ENCODE peak calls at places on chromosomes 1 and 21, in nine cellular contexts. One of them, this sample, is unnamed.

GRCh38 chr21:46411236-46411635 is 47.5 kb upstream of the DIP2A start:
- DNase-seq in NCI-H1694: no peak
- DNase-seq in GM23248: no peak
- DNase-seq in COR-L47: no peak
- DNase-seq in astrocyte of the spinal cord: no peak
- DNase-seq in T-helper 1 cell: no peak
- DNase-seq in astrocyte of the cerebellum: no peak
- DNase-seq in RWPE1: no peak
- DNase-seq in mesenchymal stem cell: no peak
- DNase-seq in this sample: no peak

GRCh38 chr1:194013561-194013960 is 827.1 kb upstream of the B3GALT2 start:
- DNase-seq in GM23248: no peak
- DNase-seq in mesenchymal stem cell: no peak
- DNase-seq in astrocyte of the spinal cord: no peak
- DNase-seq in RWPE1: peak
- DNase-seq in NCI-H1694: no peak
- DNase-seq in T-helper 1 cell: no peak
- DNase-seq in astrocyte of the cerebellum: no peak
- DNase-seq in COR-L47: no peak
- DNase-seq in this sample: no peak

GRCh38 chr1:8477199-8477982 is 159.5 kb downstream of the SLC45A1 start:
- DNase-seq in NCI-H1694: no peak
- DNase-seq in mesenchymal stem cell: peak
- DNase-seq in astrocyte of the cerebellum: peak
- DNase-seq in astrocyte of the spinal cord: peak
- DNase-seq in RWPE1: no peak
- DNase-seq in GM23248: peak
- DNase-seq in T-helper 1 cell: no peak
- DNase-seq in COR-L47: no peak
- DNase-seq in this sample: no peak

GRCh38 chr1:161089251-161089924 is at the start of gene NECTIN4:
- DNase-seq in astrocyte of the cerebellum: no peak
- DNase-seq in GM23248: no peak
- DNase-seq in RWPE1: peak
- DNase-seq in astrocyte of the spinal cord: no peak
- DNase-seq in mesenchymal stem cell: no peak
- DNase-seq in T-helper 1 cell: no peak
- DNase-seq in COR-L47: no peak
- DNase-seq in NCI-H1694: no peak
- DNase-seq in this sample: no peak

GRCh38 chr1:20356850-20357459 is 66.3 kb downstream of the VWA5B1 start:
- DNase-seq in RWPE1: no peak
- DNase-seq in mesenchymal stem cell: no peak
- DNase-seq in COR-L47: no peak
- DNase-seq in astrocyte of the spinal cord: no peak
- DNase-seq in NCI-H1694: no peak
- DNase-seq in astrocyte of the cerebellum: no peak
- DNase-seq in T-helper 1 cell: no peak
- DNase-seq in GM23248: no peak
- DNase-seq in this sample: no peak

GRCh38 chr1:165006843-165007242 is 349.7 kb downstream of the LMX1A start:
- DNase-seq in GM23248: no peak
- DNase-seq in astrocyte of the cerebellum: no peak
- DNase-seq in astrocyte of the spinal cord: no peak
- DNase-seq in mesenchymal stem cell: no peak
- DNase-seq in T-helper 1 cell: no peak
- DNase-seq in RWPE1: no peak
- DNase-seq in NCI-H1694: no peak
- DNase-seq in COR-L47: no peak
- DNase-seq in this sample: no peak

GRCh38 chr1:3727042-3727824 is 25.0 kb upstream of the CCDC27 start:
- DNase-seq in astrocyte of the spinal cord: no peak
- DNase-seq in COR-L47: no peak
- DNase-seq in GM23248: peak
- DNase-seq in T-helper 1 cell: no peak
- DNase-seq in mesenchymal stem cell: peak
- DNase-seq in NCI-H1694: no peak
- DNase-seq in astrocyte of the cerebellum: no peak
- DNase-seq in RWPE1: no peak
- DNase-seq in this sample: peak

GRCh38 chr1:93591291-93591832 is 90.3 kb downstream of the BCAR3 start:
- DNase-seq in GM23248: no peak
- DNase-seq in COR-L47: no peak
- DNase-seq in astrocyte of the spinal cord: no peak
- DNase-seq in astrocyte of the cerebellum: no peak
- DNase-seq in RWPE1: no peak
- DNase-seq in NCI-H1694: no peak
- DNase-seq in mesenchymal stem cell: no peak
- DNase-seq in T-helper 1 cell: no peak
- DNase-seq in this sample: no peak

This sample was measured in GM12891.